ENCODE peak calls at places on chromosomes 13 and 19, in nine cellular contexts. M is kidney, W is pancreas, G is HL-60, S is WERI-Rb-1, Z is fibroblast of pulmonary artery, H is thoracic aorta, T is prostate gland, X is fibroblast of lung. O is an unnamed sample.

GRCh38 chr13:101474419-101474957 is 22.0 kb downstream of the ITGBL1 start:
- DNase-seq in M (no peak), W (no peak), G (no peak), S (peak), Z (peak), H (no peak), T (no peak), X (peak), O (no peak)

GRCh38 chr13:30165791-30166190 is 141.6 kb downstream of the KATNAL1 start:
- DNase-seq in M (no peak), W (no peak), G (no peak), S (no peak), Z (peak), H (no peak), T (no peak), X (no peak), O (no peak)

GRCh38 chr13:112748947-112749346 is 59.1 kb downstream of the ATP11A start:
- DNase-seq in M (peak), W (no peak), G (no peak), S (no peak), Z (no peak), H (no peak), T (no peak), X (no peak), O (peak)

GRCh38 chr13:113861433-113862030 is 2.3 kb downstream of the GAS6 start:
- DNase-seq in M (no peak), W (peak), G (no peak), S (no peak), Z (no peak), H (no peak), T (no peak), X (no peak), O (no peak)

GRCh38 chr13:108352599-108352998 is 83.1 kb downstream of the TNFSF13B start:
- DNase-seq in M (no peak), W (no peak), G (peak), S (no peak), Z (peak), H (no peak), T (no peak), X (no peak), O (no peak)

GRCh38 chr13:51266642-51267041 is 44.4 kb downstream of the FAM124A start:
- DNase-seq in M (no peak), W (no peak), G (no peak), S (peak), Z (no peak), H (no peak), T (no peak), X (no peak), O (no peak)

GRCh38 chr19:36093687-36094086 is 17.3 kb upstream of the OVOL3 start:
- DNase-seq in M (no peak), W (no peak), G (no peak), S (no peak), Z (peak), H (no peak), T (no peak), X (no peak), O (no peak)

GRCh38 chr13:51999525-51999924 is 11.7 kb downstream of the ATP7B start:
- DNase-seq in M (no peak), W (peak), G (no peak), S (no peak), Z (no peak), H (no peak), T (peak), X (peak), O (no peak)

GRCh38 chr13:46759861-46760260 is 37.1 kb downstream of the ESD start:
- DNase-seq in M (no peak), W (no peak), G (peak), S (no peak), Z (peak), H (no peak), T (peak), X (peak), O (no peak)

GRCh38 chr19:48444129-48444932 is 1.5 kb upstream of the GRWD1 start:
- DNase-seq in M (no peak), W (no peak), G (no peak), S (no peak), Z (no peak), H (no peak), T (no peak), X (no peak), O (peak)

GRCh38 chr13:40639226-40639681 is 27.2 kb downstream of the FOXO1 start:
- DNase-seq in M (no peak), W (no peak), G (no peak), S (no peak), Z (peak), H (no peak), T (no peak), X (peak), O (no peak)

GRCh38 chr13:112990783-112991182 is 21.8 kb downstream of the MCF2L start:
- DNase-seq in M (no peak), W (peak), G (no peak), S (peak), Z (no peak), H (no peak), T (peak), X (no peak), O (no peak)

GRCh38 chr13:109610517-109610916 is 175.9 kb downstream of the IRS2 start:
- DNase-seq in M (no peak), W (no peak), G (peak), S (peak), Z (peak), H (no peak), T (no peak), X (peak), O (peak)

GRCh38 chr19:45917421-45918091 is 3.0 kb upstream of the NANOS2 start:
- DNase-seq in M (no peak), W (no peak), G (no peak), S (no peak), Z (no peak), H (no peak), T (no peak), X (no peak), O (no peak)

GRCh38 chr13:96089749-96090239 is at the start of gene HS6ST3:
- DNase-seq in M (peak), W (peak), G (peak), S (peak), Z (no peak), H (no peak), T (peak), X (no peak), O (no peak)

GRCh38 chr13:96086736-96087135 is 3.2 kb upstream of the HS6ST3 start:
- DNase-seq in M (no peak), W (no peak), G (no peak), S (no peak), Z (no peak), H (no peak), T (no peak), X (no peak), O (no peak)

GRCh38 chr13:96091164-96091931 is 1.4 kb downstream of the HS6ST3 start:
- DNase-seq in M (peak), W (peak), G (no peak), S (peak), Z (no peak), H (no peak), T (no peak), X (no peak), O (no peak)

GRCh38 chr13:96090240-96091101 is 564 bp downstream of the HS6ST3 start:
- DNase-seq in M (peak), W (peak), G (no peak), S (peak), Z (no peak), H (no peak), T (no peak), X (no peak), O (no peak)

DNA sequence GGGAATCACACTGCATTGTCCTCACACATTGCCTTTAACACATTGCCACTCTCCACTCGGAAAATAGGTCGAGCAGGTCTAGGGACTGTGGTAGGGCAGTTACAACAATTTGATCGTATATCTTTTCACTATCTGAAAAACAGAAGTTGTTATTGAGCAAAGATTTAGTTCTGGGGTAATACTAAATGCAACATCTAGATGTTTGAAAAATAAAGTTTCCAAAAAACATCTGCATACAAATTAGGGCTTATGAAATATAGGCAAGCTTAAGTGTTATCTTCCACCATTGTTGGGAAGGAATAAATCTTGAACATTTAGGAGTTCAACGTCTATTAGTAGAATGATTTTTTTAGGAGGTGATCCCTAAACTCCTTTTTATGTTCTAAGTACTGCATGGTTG is 768 bp upstream of the HS6ST3 start:
- DNase-seq in M (no peak), W (no peak), G (no peak), S (no peak), Z (no peak), H (no peak), T (no peak), X (no peak), O (no peak)
- H3K4me3 ChIP-seq in M (no peak), W (peak), G (no peak), S (no peak), Z (no peak), H (no peak), T (no peak), X (no peak), O (no peak)

DNA sequence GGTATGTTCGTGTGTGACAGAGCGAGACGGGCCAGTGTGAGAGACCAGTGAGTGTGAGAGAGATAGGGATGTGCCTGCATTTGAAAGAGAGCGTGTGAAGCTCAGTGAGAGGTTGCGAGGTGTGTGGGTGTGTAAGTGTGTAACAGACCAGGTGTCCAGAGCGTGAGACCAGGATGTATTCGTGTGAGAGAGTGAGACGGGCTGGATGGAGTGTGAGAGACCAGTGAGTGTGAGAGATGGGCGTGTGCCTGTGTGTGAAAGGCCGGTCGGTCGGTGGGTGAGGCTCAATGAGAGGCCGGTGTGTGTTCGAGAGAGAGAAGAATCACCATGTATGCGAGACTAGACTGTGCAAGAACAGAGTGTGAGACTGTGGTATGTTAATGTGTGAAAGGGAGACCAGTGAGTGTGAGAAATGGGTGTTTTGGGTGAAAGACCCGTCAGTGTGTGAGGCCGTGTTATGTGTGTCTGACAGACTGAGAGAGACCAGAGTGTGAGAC is 675 bp downstream of the ZNF471 start:
- DNase-seq in M (peak), W (no peak), G (no peak), S (no peak), Z (no peak), H (no peak), T (peak), X (no peak), O (no peak)
- H3K4me3 ChIP-seq in M (peak), W (peak), G (peak), S (peak), Z (peak), H (peak), T (peak), X (peak), O (peak)

GRCh38 chr19:51018745-51019543 is 565 bp downstream of the KLK10 start:
- DNase-seq in M (no peak), W (peak), G (no peak), S (no peak), Z (peak), H (no peak), T (peak), X (no peak), O (no peak)
- H3K4me3 ChIP-seq in M (no peak), W (no peak), G (no peak), S (no peak), Z (peak), H (peak), T (peak), X (no peak), O (no peak)

GRCh38 chr19:20186163-20186562 is 19.1 kb downstream of the ZNF486 start:
- DNase-seq in M (no peak), W (no peak), G (no peak), S (no peak), Z (no peak), H (no peak), T (no peak), X (peak), O (no peak)
- H3K4me3 ChIP-seq in M (no peak), W (no peak), G (no peak), S (no peak), Z (no peak), H (no peak), T (no peak), X (no peak), O (no peak)

DNA sequence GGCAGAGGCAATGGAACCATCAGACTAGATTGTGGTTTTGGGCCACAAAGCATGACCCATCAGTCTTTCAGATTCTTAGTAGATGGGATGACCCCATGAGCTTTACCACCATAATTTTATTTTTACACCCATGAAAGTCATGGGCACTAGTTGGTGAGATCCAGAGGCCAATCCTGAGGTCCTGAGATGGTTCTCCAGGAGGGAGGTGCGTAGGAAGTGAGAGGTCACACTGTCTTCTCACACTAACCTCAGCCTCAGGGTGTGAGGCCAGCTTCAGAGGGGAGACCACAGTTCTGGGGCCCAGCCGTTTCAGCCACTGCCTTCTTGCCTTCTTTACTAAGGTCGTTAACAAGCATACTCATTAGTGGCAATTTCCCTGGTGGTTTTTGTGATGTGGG is 106.4 kb downstream of the AKAP11 start:
- DNase-seq in M (no peak), W (no peak), G (no peak), S (no peak), Z (no peak), H (no peak), T (no peak), X (no peak), O (no peak)
- H3K4me3 ChIP-seq in M (no peak), W (no peak), G (no peak), S (no peak), Z (no peak), H (no peak), T (no peak), X (no peak), O (no peak)

GRCh38 chr19:14005381-14006084 is 587 bp downstream of the RFX1 start:
- DNase-seq in M (peak), W (peak), G (peak), S (peak), Z (peak), H (peak), T (peak), X (peak), O (peak)
- H3K4me3 ChIP-seq in M (peak), W (peak), G (peak), S (peak), Z (peak), H (peak), T (peak), X (peak), O (peak)

GRCh38 chr19:42251572-42251990 is 3.3 kb downstream of the ERF start:
- DNase-seq in M (no peak), W (no peak), G (no peak), S (no peak), Z (no peak), H (no peak), T (no peak), X (no peak), O (no peak)
- H3K4me3 ChIP-seq in M (peak), W (no peak), G (no peak), S (no peak), Z (peak), H (peak), T (no peak), X (peak), O (no peak)

GRCh38 chr19:30284885-30285284 is 87.3 kb upstream of the ZNF536 start:
- DNase-seq in M (no peak), W (no peak), G (no peak), S (no peak), Z (no peak), H (no peak), T (no peak), X (no peak), O (no peak)

GRCh38 chr19:30288957-30289735 is 83.0 kb upstream of the ZNF536 start:
- DNase-seq in M (no peak), W (no peak), G (no peak), S (no peak), Z (no peak), H (no peak), T (no peak), X (no peak), O (no peak)

GRCh38 chr19:30286378-30286777 is 85.8 kb upstream of the ZNF536 start:
- DNase-seq in M (no peak), W (no peak), G (no peak), S (no peak), Z (no peak), H (no peak), T (no peak), X (no peak), O (no peak)

GRCh38 chr19:30287259-30287658 is 84.9 kb upstream of the ZNF536 start:
- DNase-seq in M (no peak), W (no peak), G (no peak), S (no peak), Z (no peak), H (no peak), T (no peak), X (no peak), O (no peak)

GRCh38 chr19:30287973-30288372 is 84.2 kb upstream of the ZNF536 start:
- DNase-seq in M (no peak), W (no peak), G (no peak), S (no peak), Z (no peak), H (no peak), T (no peak), X (no peak), O (no peak)
- H3K4me3 ChIP-seq in M (no peak), W (no peak), G (no peak), S (no peak), Z (no peak), H (no peak), T (no peak), X (no peak), O (no peak)

GRCh38 chr13:44158741-44159632 is 214.6 kb upstream of the SERP2 start:
- DNase-seq in M (peak), W (no peak), G (no peak), S (no peak), Z (no peak), H (no peak), T (no peak), X (no peak), O (no peak)

GRCh38 chr13:44157614-44158013 is 216.0 kb upstream of the SERP2 start:
- DNase-seq in M (no peak), W (no peak), G (no peak), S (no peak), Z (no peak), H (no peak), T (no peak), X (peak), O (no peak)

GRCh38 chr13:44158055-44158655 is 215.5 kb upstream of the SERP2 start:
- DNase-seq in M (no peak), W (no peak), G (no peak), S (no peak), Z (no peak), H (no peak), T (no peak), X (no peak), O (no peak)

GRCh38 chr13:44155422-44156293 is 218.0 kb upstream of the SERP2 start:
- DNase-seq in M (peak), W (peak), G (no peak), S (no peak), Z (peak), H (peak), T (peak), X (peak), O (no peak)

GRCh38 chr13:44156294-44156658 is 217.3 kb upstream of the SERP2 start:
- DNase-seq in M (no peak), W (no peak), G (no peak), S (no peak), Z (no peak), H (no peak), T (no peak), X (no peak), O (no peak)
- H3K4me3 ChIP-seq in M (peak), W (peak), G (no peak), S (no peak), Z (no peak), H (peak), T (no peak), X (no peak), O (no peak)

GRCh38 chr13:90014038-90014437 is 1333.4 kb upstream of the MIR17HG start:
- DNase-seq in M (no peak), W (no peak), G (no peak), S (no peak), Z (no peak), H (no peak), T (no peak), X (no peak), O (no peak)
- H3K4me3 ChIP-seq in M (no peak), W (no peak), G (no peak), S (no peak), Z (no peak), H (no peak), T (no peak), X (no peak), O (no peak)